ENCODE peak calls at places on chromosomes 12 and 14, in eight cellular contexts. One of them, this sample, is unnamed.

GRCh38 chr14:34826661-34827060 is 48.5 kb downstream of the BAZ1A start:
- DNase-seq in HepG2: no peak
- DNase-seq in HCT116: no peak
- DNase-seq in endothelial cell of umbilical vein: no peak
- DNase-seq in Peyer's patch: no peak
- DNase-seq in IMR-90: peak
- DNase-seq in lower leg skin: no peak
- DNase-seq in stomach: no peak
- DNase-seq in this sample: no peak

GRCh38 chr12:100128509-100128908 is 14.2 kb downstream of the BLTP3B start:
- DNase-seq in HepG2: peak
- DNase-seq in HCT116: no peak
- DNase-seq in endothelial cell of umbilical vein: peak
- DNase-seq in Peyer's patch: no peak
- DNase-seq in IMR-90: peak
- DNase-seq in lower leg skin: peak
- DNase-seq in stomach: no peak
- DNase-seq in this sample: no peak

GRCh38 chr12:128680555-128680954 is 143.2 kb downstream of the SLC15A4 start:
- DNase-seq in HepG2: no peak
- DNase-seq in HCT116: no peak
- DNase-seq in endothelial cell of umbilical vein: no peak
- DNase-seq in Peyer's patch: no peak
- DNase-seq in IMR-90: no peak
- DNase-seq in lower leg skin: no peak
- DNase-seq in stomach: no peak
- DNase-seq in this sample: no peak

GRCh38 chr14:35855886-35856481 is 29.8 kb downstream of the BRMS1L start:
- DNase-seq in HepG2: no peak
- DNase-seq in HCT116: no peak
- DNase-seq in endothelial cell of umbilical vein: no peak
- DNase-seq in Peyer's patch: no peak
- DNase-seq in IMR-90: no peak
- DNase-seq in lower leg skin: no peak
- DNase-seq in stomach: no peak
- DNase-seq in this sample: no peak

GRCh38 chr14:50303744-50304471 is 8.1 kb downstream of the L2HGDH start:
- DNase-seq in HepG2: peak
- DNase-seq in HCT116: no peak
- DNase-seq in endothelial cell of umbilical vein: no peak
- DNase-seq in Peyer's patch: no peak
- DNase-seq in IMR-90: peak
- DNase-seq in lower leg skin: no peak
- DNase-seq in stomach: peak
- DNase-seq in this sample: no peak

GRCh38 chr14:61456720-61457119 is 135.3 kb downstream of the PRKCH start:
- DNase-seq in HepG2: peak
- DNase-seq in HCT116: peak
- DNase-seq in endothelial cell of umbilical vein: peak
- DNase-seq in Peyer's patch: no peak
- DNase-seq in IMR-90: peak
- DNase-seq in lower leg skin: peak
- DNase-seq in stomach: peak
- DNase-seq in this sample: no peak

GRCh38 chr14:44778562-44778961 is 183.2 kb downstream of the KLHL28 start:
- DNase-seq in HepG2: no peak
- DNase-seq in HCT116: no peak
- DNase-seq in endothelial cell of umbilical vein: no peak
- DNase-seq in Peyer's patch: no peak
- DNase-seq in IMR-90: peak
- DNase-seq in lower leg skin: no peak
- DNase-seq in stomach: no peak
- DNase-seq in this sample: no peak

GRCh38 chr12:64675795-64676194 is 65.5 kb downstream of the RASSF3 start:
- DNase-seq in HepG2: no peak
- DNase-seq in HCT116: no peak
- DNase-seq in endothelial cell of umbilical vein: peak
- DNase-seq in Peyer's patch: no peak
- DNase-seq in IMR-90: no peak
- DNase-seq in lower leg skin: no peak
- DNase-seq in stomach: peak
- DNase-seq in this sample: no peak

GRCh38 chr14:62957562-62957961 is 87.7 kb downstream of the KCNH5 start:
- DNase-seq in HepG2: no peak
- DNase-seq in HCT116: no peak
- DNase-seq in endothelial cell of umbilical vein: no peak
- DNase-seq in Peyer's patch: no peak
- DNase-seq in IMR-90: peak
- DNase-seq in lower leg skin: no peak
- DNase-seq in stomach: no peak
- DNase-seq in this sample: no peak

GRCh38 chr12:59158066-59158465 is 237.8 kb upstream of the LRIG3 start:
- DNase-seq in HepG2: no peak
- DNase-seq in HCT116: no peak
- DNase-seq in endothelial cell of umbilical vein: no peak
- DNase-seq in Peyer's patch: no peak
- DNase-seq in IMR-90: no peak
- DNase-seq in lower leg skin: no peak
- DNase-seq in stomach: no peak
- DNase-seq in this sample: no peak

GRCh38 chr12:96878704-96879103 is 28.4 kb upstream of the NEDD1 start:
- DNase-seq in HepG2: no peak
- DNase-seq in HCT116: no peak
- DNase-seq in endothelial cell of umbilical vein: no peak
- DNase-seq in Peyer's patch: no peak
- DNase-seq in IMR-90: peak
- DNase-seq in lower leg skin: no peak
- DNase-seq in stomach: no peak
- DNase-seq in this sample: no peak

GRCh38 chr12:19191089-19191488 is 61.6 kb downstream of the PLEKHA5 start:
- DNase-seq in HepG2: no peak
- DNase-seq in HCT116: no peak
- DNase-seq in endothelial cell of umbilical vein: no peak
- DNase-seq in Peyer's patch: no peak
- DNase-seq in IMR-90: no peak
- DNase-seq in lower leg skin: no peak
- DNase-seq in stomach: no peak
- DNase-seq in this sample: no peak

DNA sequence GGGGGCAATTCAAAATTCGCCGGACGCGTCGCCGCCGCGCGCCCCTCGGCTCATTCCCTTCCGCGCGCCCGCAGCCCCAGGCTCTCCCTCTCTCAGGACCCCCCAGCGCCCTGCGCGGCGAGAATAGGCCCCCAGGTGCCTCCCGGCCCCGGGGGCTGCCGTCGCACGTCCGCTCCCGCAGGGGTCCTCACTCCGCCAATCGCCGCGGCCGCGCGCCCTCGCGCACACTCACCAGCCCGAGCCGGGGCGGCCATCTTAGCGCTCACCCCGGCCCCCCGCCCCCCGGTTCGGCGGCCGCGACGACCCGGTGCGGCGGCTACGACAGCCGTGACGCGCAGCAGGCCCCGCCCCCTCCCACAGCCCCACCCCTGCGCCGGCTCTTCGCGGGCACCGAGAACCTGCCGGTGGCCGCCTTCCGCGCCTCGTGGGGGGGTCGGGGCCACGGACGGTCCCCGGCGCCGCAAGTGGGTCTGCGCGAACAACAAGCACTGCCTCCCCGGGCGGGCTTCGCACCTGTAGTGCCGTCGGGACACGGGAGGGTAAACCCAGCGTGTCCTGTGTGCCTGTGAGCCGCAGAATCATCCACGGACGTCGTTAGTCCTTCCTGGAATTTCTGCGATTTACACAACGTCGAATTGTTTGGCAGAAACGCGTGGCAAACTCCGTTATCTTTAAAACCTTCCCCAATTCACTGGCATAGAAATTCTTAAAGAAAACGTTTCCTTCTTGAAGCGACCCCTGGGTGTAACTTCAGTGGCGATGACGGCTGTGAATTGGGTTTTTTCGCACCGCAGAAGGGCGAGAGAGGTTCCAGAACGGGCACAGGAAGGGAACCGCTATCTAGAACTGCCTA is 2.5 kb downstream of the USP44 start:
- DNase-seq in HepG2: no peak
- DNase-seq in HCT116: no peak
- DNase-seq in endothelial cell of umbilical vein: peak
- DNase-seq in Peyer's patch: peak
- DNase-seq in IMR-90: peak
- DNase-seq in lower leg skin: peak
- DNase-seq in stomach: peak
- DNase-seq in this sample: no peak
- TF ChIP-seq POLR2A in HepG2: no peak
- TF ChIP-seq POLR2A in HCT116: no peak
- TF ChIP-seq POLR2A in endothelial cell of umbilical vein: peak
- TF ChIP-seq POLR2A in Peyer's patch: no peak
- TF ChIP-seq POLR2A in IMR-90: peak
- TF ChIP-seq POLR2A in lower leg skin: no peak
- TF ChIP-seq POLR2A in stomach: no peak
- TF ChIP-seq POLR2A in this sample: no peak

DNA sequence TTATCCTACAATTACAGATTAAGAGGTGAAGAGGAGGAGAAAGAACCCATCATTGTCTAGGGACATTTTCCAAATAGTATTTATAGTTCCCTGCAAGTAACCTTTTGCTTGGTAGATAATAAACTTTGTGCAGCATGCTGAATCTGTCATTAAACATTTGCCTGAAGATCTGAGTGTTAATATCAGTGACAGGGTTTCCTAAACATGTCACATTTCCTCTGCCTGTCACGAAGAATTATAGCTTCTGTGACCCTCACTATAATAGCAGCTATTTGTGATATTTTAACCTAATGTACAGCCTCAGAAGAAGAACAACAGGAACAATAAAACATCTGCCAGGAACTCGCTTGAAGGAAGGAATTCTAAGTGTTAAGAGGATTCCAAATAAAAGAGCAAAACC is 350.3 kb downstream of the GXYLT1 start:
- DNase-seq in HepG2: no peak
- DNase-seq in HCT116: no peak
- DNase-seq in endothelial cell of umbilical vein: peak
- DNase-seq in Peyer's patch: no peak
- DNase-seq in IMR-90: no peak
- DNase-seq in lower leg skin: no peak
- DNase-seq in stomach: no peak
- DNase-seq in this sample: no peak
- H3K4me3 ChIP-seq in HepG2: no peak
- H3K4me3 ChIP-seq in HCT116: no peak
- H3K4me3 ChIP-seq in endothelial cell of umbilical vein: peak
- H3K4me3 ChIP-seq in Peyer's patch: no peak
- H3K4me3 ChIP-seq in IMR-90: no peak
- H3K4me3 ChIP-seq in lower leg skin: no peak
- H3K4me3 ChIP-seq in stomach: no peak
- H3K4me3 ChIP-seq in this sample: no peak

DNA sequence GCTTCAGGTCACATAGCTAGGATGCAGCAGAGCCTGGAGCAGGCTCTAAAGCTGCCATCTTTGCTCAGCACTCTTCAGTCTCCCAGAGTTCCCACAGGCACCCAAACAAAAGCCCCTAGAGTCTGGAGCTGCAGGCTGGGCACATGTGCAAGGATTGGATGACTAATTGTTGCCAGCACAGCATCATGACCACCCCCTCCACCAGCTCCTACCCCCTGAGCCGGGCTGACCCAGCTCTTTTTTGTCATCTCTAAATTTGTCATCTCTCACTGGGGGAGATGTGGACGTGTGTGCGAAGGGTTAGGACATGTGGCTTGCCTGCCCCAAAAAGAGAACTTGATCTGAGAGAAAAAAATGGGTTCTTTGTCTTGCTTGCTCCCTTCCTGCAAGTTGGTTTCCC is 4.3 kb upstream of the MMP19 start:
- DNase-seq in HepG2: no peak
- DNase-seq in HCT116: no peak
- DNase-seq in endothelial cell of umbilical vein: peak
- DNase-seq in Peyer's patch: no peak
- DNase-seq in IMR-90: peak
- DNase-seq in lower leg skin: no peak
- DNase-seq in stomach: no peak
- DNase-seq in this sample: no peak
- TF ChIP-seq POLR2A in HepG2: no peak
- TF ChIP-seq POLR2A in HCT116: no peak
- TF ChIP-seq POLR2A in endothelial cell of umbilical vein: no peak
- TF ChIP-seq POLR2A in Peyer's patch: no peak
- TF ChIP-seq POLR2A in IMR-90: no peak
- TF ChIP-seq POLR2A in lower leg skin: no peak
- TF ChIP-seq POLR2A in stomach: no peak
- TF ChIP-seq POLR2A in this sample: peak

DNA sequence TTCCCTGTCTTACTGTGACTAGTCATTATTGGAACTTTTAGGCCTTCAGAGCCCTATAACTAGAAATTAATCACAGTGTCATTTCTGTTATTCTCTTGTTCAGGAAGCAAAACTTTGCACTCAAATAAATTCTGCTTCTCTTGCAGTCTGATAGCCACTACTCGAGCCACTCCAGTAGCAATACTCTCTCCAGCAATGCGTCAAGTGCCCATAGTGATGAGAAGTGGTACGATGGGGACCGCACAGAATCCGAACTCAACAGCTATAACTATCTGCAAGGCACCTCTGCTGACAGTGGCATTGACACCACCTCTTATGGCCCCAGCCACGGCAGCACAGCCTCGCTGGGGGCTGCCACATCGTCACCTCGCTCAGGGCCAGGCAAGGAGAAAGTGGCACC is 223.2 kb upstream of the RGS6 start:
- DNase-seq in HepG2: no peak
- DNase-seq in HCT116: no peak
- DNase-seq in endothelial cell of umbilical vein: no peak
- DNase-seq in Peyer's patch: no peak
- DNase-seq in IMR-90: no peak
- DNase-seq in lower leg skin: no peak
- DNase-seq in stomach: no peak
- DNase-seq in this sample: no peak
- H3K4me3 ChIP-seq in HepG2: no peak
- H3K4me3 ChIP-seq in HCT116: no peak
- H3K4me3 ChIP-seq in endothelial cell of umbilical vein: no peak
- H3K4me3 ChIP-seq in Peyer's patch: no peak
- H3K4me3 ChIP-seq in IMR-90: no peak
- H3K4me3 ChIP-seq in lower leg skin: no peak
- H3K4me3 ChIP-seq in stomach: no peak
- H3K4me3 ChIP-seq in this sample: no peak